ENCODE peak calls at places on chromosomes 16 and 17, in ten cellular contexts. H, O, Q, F, M, Z, T, Y, D and U are unnamed samples.

GRCh38 chr17:12256380-12256995 is 235.8 kb downstream of the MAP2K4 start:
- DNase-seq in H (peak; percentile 26), O (peak; percentile 81), Q (peak; percentile 35), F (peak; percentile 34), M (peak; percentile 56), Z (peak; percentile 39), T (no peak), Y (peak; percentile 74), D (peak; percentile 75), U (no peak)

GRCh38 chr17:5194346-5194745 is 2.7 kb upstream of the ZNF594 start:
- DNase-seq in H (no peak), O (no peak), Q (no peak), F (no peak), M (no peak), Z (no peak), T (no peak), Y (no peak), D (no peak), U (no peak)

GRCh38 chr16:89358030-89359005 is 132.0 kb downstream of the ANKRD11 start:
- DNase-seq in H (no peak), O (no peak), Q (no peak), F (no peak), M (no peak), Z (no peak), T (no peak), Y (no peak), D (no peak), U (no peak)

GRCh38 chr17:29622337-29623282 is at the start of gene CORO6:
- DNase-seq in H (peak; percentile 64), O (peak; percentile 23), Q (no peak), F (peak; percentile 43), M (no peak), Z (peak; percentile 44), T (peak; percentile 94), Y (peak; percentile 83), D (peak; percentile 50), U (no peak)

GRCh38 chr16:56781565-56781964 is 51.6 kb downstream of the NUP93 start:
- DNase-seq in H (no peak), O (no peak), Q (no peak), F (no peak), M (no peak), Z (no peak), T (no peak), Y (no peak), D (no peak), U (no peak)

GRCh38 chr17:75521290-75521689 is 4.2 kb upstream of the LLGL2 start:
- DNase-seq in H (no peak), O (no peak), Q (no peak), F (no peak), M (no peak), Z (no peak), T (no peak), Y (no peak), D (no peak), U (no peak)

GRCh38 chr16:3759736-3760135 is 42.4 kb upstream of the TRAP1 start:
- DNase-seq in H (no peak), O (no peak), Q (no peak), F (no peak), M (no peak), Z (no peak), T (no peak), Y (no peak), D (no peak), U (peak; percentile 20)

GRCh38 chr16:54636221-54636793 is 294.4 kb upstream of the IRX5 start:
- DNase-seq in H (no peak), O (no peak), Q (no peak), F (no peak), M (no peak), Z (no peak), T (no peak), Y (no peak), D (no peak), U (no peak)

GRCh38 chr16:35207059-35207999 is 1747.9 kb downstream of the TP53TG3F start:
- DNase-seq in H (peak; percentile 19), O (no peak), Q (no peak), F (no peak), M (no peak), Z (no peak), T (no peak), Y (no peak), D (no peak), U (no peak)

GRCh38 chr17:10729334-10730193 is at the start of gene TMEM220:
- DNase-seq in H (peak; percentile 80), O (peak; percentile 59), Q (peak; percentile 26), F (peak; percentile 76), M (peak; percentile 83), Z (peak; percentile 81), T (peak; percentile 87), Y (peak; percentile 94), D (peak; percentile 74), U (peak; percentile 72)

GRCh38 chr17:39643271-39643670 is 6.3 kb downstream of the STARD3 start:
- DNase-seq in H (no peak), O (peak; percentile 34), Q (no peak), F (no peak), M (no peak), Z (no peak), T (no peak), Y (no peak), D (no peak), U (no peak)

GRCh38 chr16:1734816-1735215 is 28.8 kb downstream of the MAPK8IP3 start:
- DNase-seq in H (no peak), O (no peak), Q (no peak), F (no peak), M (no peak), Z (no peak), T (no peak), Y (no peak), D (no peak), U (no peak)

GRCh38 chr17:40694584-40694983 is 9.0 kb downstream of the KRT24 start:
- DNase-seq in H (no peak), O (no peak), Q (no peak), F (no peak), M (no peak), Z (no peak), T (no peak), Y (no peak), D (no peak), U (no peak)

GRCh38 chr16:26762596-26762995 is 304.1 kb upstream of the C16orf82 start:
- DNase-seq in H (no peak), O (no peak), Q (no peak), F (no peak), M (no peak), Z (no peak), T (no peak), Y (no peak), D (no peak), U (no peak)

GRCh38 chr16:25692734-25693508 is 1.2 kb downstream of the HS3ST4 start:
- DNase-seq in H (no peak), O (no peak), Q (no peak), F (no peak), M (no peak), Z (no peak), T (peak; percentile 68), Y (no peak), D (no peak), U (no peak)

GRCh38 chr17:46000292-46000691 is 1.2 kb downstream of the STH start:
- DNase-seq in H (no peak), O (no peak), Q (no peak), F (no peak), M (no peak), Z (no peak), T (no peak), Y (no peak), D (no peak), U (no peak)
- TF ChIP-seq POLR2A in H (no peak), O (no peak), Q (no peak), F (no peak), M (no peak), Z (no peak), T (no peak), Y (no peak), D (no peak), U (no peak)

DNA sequence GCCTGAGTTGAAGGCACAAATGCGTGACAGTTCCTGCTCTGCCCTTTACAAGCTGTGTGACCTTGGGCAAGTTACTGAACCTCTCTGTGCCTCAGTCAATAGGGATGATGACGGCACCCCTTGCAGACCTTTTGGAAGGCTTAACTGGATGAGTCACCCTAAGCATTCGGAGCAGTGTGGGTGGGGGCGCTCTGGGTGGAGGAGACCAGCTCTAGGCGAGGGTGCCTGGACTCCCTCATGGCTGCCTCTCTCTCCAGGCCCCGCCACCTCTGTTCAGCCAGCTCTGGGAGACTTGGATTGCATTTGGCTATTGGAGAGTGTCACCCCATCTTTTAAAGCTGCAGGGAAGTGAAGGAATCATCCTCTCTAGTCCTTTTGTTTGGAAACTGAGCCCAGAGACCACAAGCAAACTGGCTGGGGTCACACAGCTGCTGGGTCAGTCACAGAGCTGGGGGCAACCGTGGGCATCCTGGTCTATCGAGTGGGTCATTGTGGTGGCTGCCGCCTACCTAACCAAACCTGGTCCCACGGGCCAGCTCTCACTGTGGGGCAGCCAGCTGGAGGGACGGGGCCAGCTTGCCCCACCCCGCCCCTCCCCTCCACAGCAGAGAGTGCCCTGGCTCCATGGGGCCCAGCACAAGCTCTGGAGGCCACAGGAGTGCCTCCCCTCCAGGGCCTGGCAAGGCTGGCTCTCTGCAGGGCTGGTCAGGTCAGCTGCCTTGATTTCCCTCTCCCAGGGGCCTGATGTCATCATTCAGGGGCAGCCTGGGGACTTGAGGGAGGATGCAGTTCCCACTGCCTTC is 20.2 kb upstream of the GSE1 start:
- DNase-seq in H (no peak), O (peak; percentile 59), Q (no peak), F (no peak), M (no peak), Z (no peak), T (no peak), Y (no peak), D (no peak), U (no peak)
- H3K4me3 ChIP-seq in H (no peak overlapping the region), O (no peak overlapping the region), Q (no peak overlapping the region), F (no peak overlapping the region), M (no peak overlapping the region), Z (no peak overlapping the region), T (no peak overlapping the region), Y (no peak overlapping the region), D (no peak overlapping the region), U (no peak overlapping the region)

DNA sequence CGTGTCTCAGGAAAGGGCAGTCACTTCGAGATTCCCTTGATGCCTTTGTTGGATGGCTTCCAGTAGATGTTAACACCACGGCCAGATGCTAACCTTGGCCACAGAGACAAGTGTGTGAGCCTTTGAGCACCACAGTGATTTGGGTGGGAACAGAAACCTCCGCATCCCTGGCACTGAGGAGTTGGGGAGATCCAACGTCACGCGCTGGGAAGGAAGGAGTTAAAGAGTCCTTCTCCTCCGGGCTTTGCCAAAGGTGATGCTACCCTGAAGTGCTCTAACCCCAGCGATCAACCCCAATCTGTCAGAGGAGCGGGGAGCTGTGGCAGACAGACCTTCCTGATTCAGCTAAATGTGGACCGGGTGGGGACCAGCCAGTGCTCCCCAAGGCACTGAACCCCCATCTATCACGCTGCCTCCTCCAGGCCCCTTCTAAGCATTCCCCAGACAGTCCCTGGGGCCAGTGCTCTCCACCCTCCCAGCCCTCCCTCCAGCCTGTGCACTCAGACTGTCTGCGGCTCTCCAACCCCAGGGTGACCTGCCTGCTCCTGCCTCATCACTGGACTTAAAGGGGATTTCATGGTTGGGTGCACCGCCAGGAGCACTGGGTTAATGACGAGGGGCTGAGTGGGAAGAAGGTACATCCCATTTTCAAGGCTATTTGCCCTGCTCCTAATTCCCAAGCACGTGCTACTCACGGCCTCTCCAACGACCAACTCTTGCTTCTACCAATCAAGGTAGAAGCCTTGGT is 3.2 kb upstream of the ABR start:
- DNase-seq in H (no peak), O (no peak), Q (no peak), F (no peak), M (no peak), Z (no peak), T (no peak), Y (no peak), D (no peak), U (no peak)
- TF ChIP-seq CTCF in H (no peak), O (no peak), Q (no peak), F (no peak), M (no peak), Z (no peak), T (no peak), Y (no peak), D (no peak), U (no peak)

GRCh38 chr17:82439829-82440365 is 10.7 kb downstream of the CYBC1 start:
- DNase-seq in H (no peak), O (no peak), Q (no peak), F (no peak), M (no peak), Z (no peak), T (no peak), Y (no peak), D (no peak), U (no peak)
- TF ChIP-seq POLR2A in H (no peak), O (no peak), Q (no peak), F (no peak), M (no peak), Z (no peak), T (no peak), Y (no peak), D (no peak), U (no peak)